ENCODE peak calls at places on chromosomes 11 and 22, in four cellular contexts. One of them, this sample, is unnamed.

GRCh38 chr22:49076300-49077035 is 751.2 kb downstream of the BRD1 start:
- DNase-seq in HepG2: no peak
- DNase-seq in H1: no peak
- DNase-seq in K562: no peak
- DNase-seq in this sample: no peak

GRCh38 chr11:132055296-132055695 is 684.9 kb downstream of the NTM start:
- DNase-seq in HepG2: no peak
- DNase-seq in H1: no peak
- DNase-seq in K562: no peak
- DNase-seq in this sample: no peak

GRCh38 chr11:32893947-32894827 is 1.6 kb downstream of the QSER1 start:
- DNase-seq in HepG2: peak
- DNase-seq in H1: no peak
- DNase-seq in K562: peak
- DNase-seq in this sample: peak

GRCh38 chr11:18429349-18429748 is 17.2 kb downstream of the LDHC start:
- DNase-seq in HepG2: no peak
- DNase-seq in H1: no peak
- DNase-seq in K562: no peak
- DNase-seq in this sample: no peak

GRCh38 chr11:71364176-71364671 is 84.0 kb downstream of the DHCR7 start:
- DNase-seq in HepG2: no peak
- DNase-seq in H1: no peak
- DNase-seq in K562: no peak
- DNase-seq in this sample: no peak

GRCh38 chr11:61972796-61973602 is 5.6 kb upstream of the FTH1 start:
- DNase-seq in HepG2: peak
- DNase-seq in H1: no peak
- DNase-seq in K562: no peak
- DNase-seq in this sample: no peak

GRCh38 chr11:78460468-78460867 is 42.8 kb upstream of the GAB2 start:
- DNase-seq in HepG2: no peak
- DNase-seq in H1: no peak
- DNase-seq in K562: no peak
- DNase-seq in this sample: no peak

GRCh38 chr11:131666006-131666405 is 295.6 kb downstream of the NTM start:
- DNase-seq in HepG2: no peak
- DNase-seq in H1: no peak
- DNase-seq in K562: no peak
- DNase-seq in this sample: no peak

GRCh38 chr11:4626207-4627105 is 10.8 kb upstream of the OR51D1 start:
- DNase-seq in HepG2: peak
- DNase-seq in H1: peak
- DNase-seq in K562: peak
- DNase-seq in this sample: peak

GRCh38 chr22:37244922-37245722 is 1.1 kb upstream of the RAC2 start:
- DNase-seq in HepG2: no peak
- DNase-seq in H1: no peak
- DNase-seq in K562: no peak
- DNase-seq in this sample: no peak

GRCh38 chr11:37812281-37812880 is 1214.3 kb upstream of the RAG2 start:
- DNase-seq in HepG2: no peak
- DNase-seq in H1: no peak
- DNase-seq in K562: peak
- DNase-seq in this sample: no peak

GRCh38 chr11:27465629-27466028 is 7.0 kb downstream of the LGR4 start:
- DNase-seq in HepG2: no peak
- DNase-seq in H1: no peak
- DNase-seq in K562: no peak
- DNase-seq in this sample: no peak

GRCh38 chr11:117189191-117189940 is 9.8 kb upstream of the TAGLN start:
- DNase-seq in HepG2: no peak
- DNase-seq in H1: no peak
- DNase-seq in K562: no peak
- DNase-seq in this sample: no peak

GRCh38 chr11:12680246-12680939 is 6.2 kb downstream of the TEAD1 start:
- DNase-seq in HepG2: peak
- DNase-seq in H1: peak
- DNase-seq in K562: peak
- DNase-seq in this sample: no peak

GRCh38 chr22:47389201-47389600 is 626.8 kb downstream of the TBC1D22A start:
- DNase-seq in HepG2: no peak
- DNase-seq in H1: no peak
- DNase-seq in K562: no peak
- DNase-seq in this sample: no peak

GRCh38 chr22:25451480-25452114 is 112.9 kb upstream of the GRK3 start:
- DNase-seq in HepG2: no peak
- DNase-seq in H1: no peak
- DNase-seq in K562: no peak
- DNase-seq in this sample: no peak
- TF ChIP-seq PHF8 in HepG2: no peak
- TF ChIP-seq PHF8 in H1: no peak
- TF ChIP-seq PHF8 in K562: no peak
- TF ChIP-seq PHF8 in this sample: no peak

GRCh38 chr11:848380-848931 is 5.8 kb downstream of the TSPAN4 start:
- DNase-seq in HepG2: no peak
- DNase-seq in H1: peak
- DNase-seq in K562: peak
- DNase-seq in this sample: no peak
- TF ChIP-seq RNF2 in HepG2: no peak
- TF ChIP-seq RNF2 in H1: no peak
- TF ChIP-seq RNF2 in K562: no peak
- TF ChIP-seq RNF2 in this sample: no peak

DNA sequence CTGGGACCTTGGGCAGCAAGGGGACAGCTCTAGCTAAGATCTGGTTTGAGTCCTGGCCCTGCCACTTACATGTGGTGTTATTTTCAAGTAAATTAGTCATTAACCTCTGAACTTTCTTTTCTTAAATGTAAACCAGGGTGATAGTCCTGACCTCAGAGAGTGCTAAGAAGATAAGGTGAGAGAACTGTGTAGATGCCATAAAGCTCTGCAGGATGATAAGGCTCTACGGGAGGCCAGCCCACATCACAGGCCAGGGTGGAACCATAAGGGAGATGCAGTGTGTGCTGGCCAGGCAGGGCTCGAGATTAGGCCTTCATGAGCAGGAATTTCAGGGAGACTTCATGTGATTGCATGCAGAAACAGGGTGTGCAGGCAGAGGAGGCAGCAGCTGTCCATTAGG is 24.2 kb downstream of the NECTIN1 start:
- DNase-seq in HepG2: no peak
- DNase-seq in H1: no peak
- DNase-seq in K562: peak
- DNase-seq in this sample: no peak
- TF ChIP-seq PHF8 in HepG2: no peak
- TF ChIP-seq PHF8 in H1: no peak
- TF ChIP-seq PHF8 in K562: no peak
- TF ChIP-seq PHF8 in this sample: no peak

GRCh38 chr11:95045791-95046190 is 3.4 kb upstream of the KDM4F start:
- DNase-seq in HepG2: no peak
- DNase-seq in H1: no peak
- DNase-seq in K562: no peak
- DNase-seq in this sample: no peak

GRCh38 chr11:95055273-95055897 is 6.2 kb downstream of the KDM4F start:
- DNase-seq in HepG2: no peak
- DNase-seq in H1: no peak
- DNase-seq in K562: no peak
- DNase-seq in this sample: no peak

DNA sequence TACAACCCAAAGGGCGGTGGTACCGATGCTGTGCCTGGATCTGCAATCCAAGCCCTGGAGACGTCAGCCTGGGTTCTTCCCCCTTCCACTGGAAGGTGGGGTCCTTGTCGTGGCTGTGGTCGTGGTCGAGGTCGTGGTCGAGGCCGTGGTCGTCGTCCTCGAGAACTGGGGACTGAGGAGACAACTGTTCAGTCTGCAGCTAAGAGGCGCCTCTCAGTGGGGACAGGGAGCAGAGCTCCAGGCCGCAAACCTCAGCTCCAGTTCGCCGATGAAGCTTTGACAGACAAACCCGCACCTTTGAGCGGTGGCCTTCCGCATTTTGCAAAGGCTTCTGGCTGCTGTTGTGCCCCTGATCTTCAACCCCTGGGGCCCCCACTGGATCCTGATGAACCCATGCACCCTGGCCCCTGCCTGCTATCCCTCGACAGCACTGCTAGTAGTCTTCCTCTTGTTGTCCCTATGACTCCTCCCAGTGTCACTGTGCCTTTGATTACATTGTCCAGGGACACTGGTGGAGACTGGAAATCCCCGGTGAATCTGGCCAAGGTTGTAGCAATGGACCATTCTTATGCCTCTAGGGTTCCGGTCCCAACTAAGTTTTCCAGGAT is 1.5 kb downstream of the KDM4F start:
- DNase-seq in HepG2: no peak
- DNase-seq in H1: no peak
- DNase-seq in K562: no peak
- DNase-seq in this sample: no peak
- TF ChIP-seq RNF2 in HepG2: no peak
- TF ChIP-seq RNF2 in H1: no peak
- TF ChIP-seq RNF2 in K562: no peak
- TF ChIP-seq RNF2 in this sample: no peak

GRCh38 chr11:115201121-115201792 is 303.0 kb downstream of the CADM1 start:
- DNase-seq in HepG2: no peak
- DNase-seq in H1: no peak
- DNase-seq in K562: no peak
- DNase-seq in this sample: no peak
- TF ChIP-seq PHF8 in HepG2: no peak
- TF ChIP-seq PHF8 in H1: no peak
- TF ChIP-seq PHF8 in K562: no peak
- TF ChIP-seq PHF8 in this sample: no peak

DNA sequence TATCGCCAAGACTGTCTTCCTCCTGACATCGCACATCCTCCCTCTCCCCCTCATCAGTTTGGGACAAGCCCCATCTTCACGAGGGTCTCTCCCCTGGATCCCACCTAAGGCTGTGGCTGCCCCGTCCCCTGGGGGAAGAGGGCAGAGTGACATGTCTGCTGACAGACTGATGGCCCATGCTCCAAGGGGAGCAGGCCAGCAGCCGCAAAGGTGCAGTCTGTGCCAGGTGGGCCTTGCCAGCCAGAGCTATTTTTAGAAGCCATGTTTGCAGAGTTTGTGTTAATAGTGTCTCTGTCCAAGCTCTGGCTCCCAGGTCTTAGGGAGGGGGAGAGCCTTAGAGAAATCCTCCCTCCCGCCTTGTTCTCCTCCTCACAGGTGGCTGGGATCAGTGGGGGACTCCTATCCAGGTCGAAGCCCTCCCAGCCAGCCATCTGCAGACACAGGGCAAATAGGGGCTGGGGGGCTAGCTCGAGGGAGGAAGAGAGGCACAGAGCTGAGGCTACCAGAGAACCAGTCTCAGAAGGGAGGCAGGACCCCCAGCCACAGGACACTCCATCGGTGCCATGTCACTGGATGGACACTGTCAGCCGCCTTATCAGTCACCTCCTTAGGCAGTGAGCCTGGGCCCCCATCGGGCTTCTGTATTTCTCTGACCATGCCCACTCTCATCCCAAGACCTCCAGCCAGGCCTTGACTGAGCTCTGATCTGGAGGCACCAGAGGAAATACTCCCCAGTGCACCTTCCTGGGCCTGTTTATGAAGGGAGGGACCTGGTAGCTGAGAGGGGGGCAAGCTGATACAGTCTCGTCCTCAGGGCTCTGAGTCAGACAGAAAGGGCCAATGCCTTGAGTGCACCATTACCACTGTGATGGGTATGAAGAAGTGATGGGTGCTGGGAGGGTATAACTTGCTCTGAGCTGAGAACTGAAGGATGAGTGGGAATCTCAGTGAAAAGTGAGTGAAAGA is 49.3 kb downstream of the CHRDL2 start:
- DNase-seq in HepG2: no peak
- DNase-seq in H1: no peak
- DNase-seq in K562: no peak
- DNase-seq in this sample: no peak
- TF ChIP-seq RNF2 in HepG2: no peak
- TF ChIP-seq RNF2 in H1: no peak
- TF ChIP-seq RNF2 in K562: no peak
- TF ChIP-seq RNF2 in this sample: no peak

DNA sequence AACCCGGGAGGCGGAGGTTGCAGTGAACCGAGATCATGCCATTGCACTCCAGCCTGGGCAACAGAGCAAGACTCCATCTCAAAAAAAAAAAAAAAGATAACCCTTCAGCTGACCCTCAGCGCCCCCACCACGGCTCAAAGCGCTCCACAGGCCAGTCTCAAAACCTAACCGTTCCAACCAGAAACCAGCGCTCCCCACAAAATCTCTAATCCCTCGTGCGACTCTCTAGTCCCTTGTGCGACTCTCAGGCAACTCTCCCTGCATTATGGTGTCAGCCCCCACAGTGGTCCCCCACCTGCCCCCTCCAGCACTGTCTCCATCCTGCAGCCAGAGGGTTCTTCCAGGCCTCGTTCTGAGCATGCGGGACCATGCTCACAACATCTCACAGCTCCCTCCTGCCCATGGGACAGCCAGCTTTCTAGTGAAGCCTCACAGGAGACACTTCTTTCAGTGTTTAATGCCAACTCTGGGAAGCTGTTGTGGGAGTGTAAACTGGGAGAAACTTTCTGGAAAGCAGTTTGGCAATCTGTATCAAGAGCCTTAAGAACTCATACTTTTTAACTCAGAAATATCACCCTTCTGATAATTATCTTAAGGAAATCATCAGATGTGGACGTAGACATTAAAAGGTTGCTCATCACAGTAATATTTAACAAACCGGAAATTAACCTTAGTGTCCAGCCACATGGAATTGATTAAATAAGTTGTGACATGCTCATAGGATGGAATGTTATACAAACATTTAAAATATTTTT is 4.2 kb upstream of the RASGRP2 start:
- DNase-seq in HepG2: no peak
- DNase-seq in H1: no peak
- DNase-seq in K562: no peak
- DNase-seq in this sample: no peak
- TF ChIP-seq PHF8 in HepG2: no peak
- TF ChIP-seq PHF8 in H1: no peak
- TF ChIP-seq PHF8 in K562: no peak
- TF ChIP-seq PHF8 in this sample: no peak

This sample was measured in A549.